ENCODE peak calls at places on chromosomes 1 and 21, in five cellular contexts. One of them, this sample, is unnamed.

GRCh38 chr1:224959121-224959520 is 29.6 kb downstream of the DNAH14 start:
- DNase-seq in GM12864: no peak
- DNase-seq in glomerular endothelial cell: no peak
- DNase-seq in activated gamma-delta T cell treated with anti-CD3 and anti-CD28 coated beads, Interleukin-2, amount 50 U/mL, for 16 hours: no peak
- DNase-seq in HepG2: peak
- DNase-seq in this sample: no peak

GRCh38 chr21:15729346-15729673 is 472 bp upstream of the USP25 start:
- DNase-seq in GM12864: no peak
- DNase-seq in glomerular endothelial cell: no peak
- DNase-seq in activated gamma-delta T cell treated with anti-CD3 and anti-CD28 coated beads, Interleukin-2, amount 50 U/mL, for 16 hours: no peak
- DNase-seq in HepG2: no peak
- DNase-seq in this sample: no peak

GRCh38 chr21:41470054-41470453 is 37.9 kb downstream of the TMPRSS2 start:
- DNase-seq in GM12864: no peak
- DNase-seq in glomerular endothelial cell: no peak
- DNase-seq in activated gamma-delta T cell treated with anti-CD3 and anti-CD28 coated beads, Interleukin-2, amount 50 U/mL, for 16 hours: no peak
- DNase-seq in HepG2: no peak
- DNase-seq in this sample: no peak

GRCh38 chr1:58583496-58583895 is 6.4 kb upstream of the TACSTD2 start:
- DNase-seq in GM12864: no peak
- DNase-seq in glomerular endothelial cell: no peak
- DNase-seq in activated gamma-delta T cell treated with anti-CD3 and anti-CD28 coated beads, Interleukin-2, amount 50 U/mL, for 16 hours: no peak
- DNase-seq in HepG2: no peak
- DNase-seq in this sample: no peak

GRCh38 chr1:230976360-230976759 is 2.3 kb downstream of the TTC13 start:
- DNase-seq in GM12864: no peak
- DNase-seq in glomerular endothelial cell: no peak
- DNase-seq in activated gamma-delta T cell treated with anti-CD3 and anti-CD28 coated beads, Interleukin-2, amount 50 U/mL, for 16 hours: no peak
- DNase-seq in HepG2: no peak
- DNase-seq in this sample: no peak

GRCh38 chr21:43023175-43023574 is 48.8 kb downstream of the PKNOX1 start:
- DNase-seq in GM12864: no peak
- DNase-seq in glomerular endothelial cell: no peak
- DNase-seq in activated gamma-delta T cell treated with anti-CD3 and anti-CD28 coated beads, Interleukin-2, amount 50 U/mL, for 16 hours: no peak
- DNase-seq in HepG2: no peak
- DNase-seq in this sample: no peak

GRCh38 chr1:153742411-153743142 is 14.7 kb downstream of the INTS3 start:
- DNase-seq in GM12864: peak
- DNase-seq in glomerular endothelial cell: no peak
- DNase-seq in activated gamma-delta T cell treated with anti-CD3 and anti-CD28 coated beads, Interleukin-2, amount 50 U/mL, for 16 hours: no peak
- DNase-seq in HepG2: peak
- DNase-seq in this sample: no peak

GRCh38 chr1:198099755-198100154 is 57.0 kb upstream of the NEK7 start:
- DNase-seq in GM12864: no peak
- DNase-seq in glomerular endothelial cell: no peak
- DNase-seq in activated gamma-delta T cell treated with anti-CD3 and anti-CD28 coated beads, Interleukin-2, amount 50 U/mL, for 16 hours: no peak
- DNase-seq in HepG2: no peak
- DNase-seq in this sample: no peak

GRCh38 chr1:7824701-7825100 is 28.2 kb downstream of the UTS2 start:
- DNase-seq in GM12864: no peak
- DNase-seq in glomerular endothelial cell: no peak
- DNase-seq in activated gamma-delta T cell treated with anti-CD3 and anti-CD28 coated beads, Interleukin-2, amount 50 U/mL, for 16 hours: no peak
- DNase-seq in HepG2: no peak
- DNase-seq in this sample: no peak